ENCODE peak calls at places on chromosome 16, in five cellular contexts. S is heart right ventricle; D is pancreas; J is neural crest cell; L is CD8-positive, alpha-beta T cell. F is an unnamed sample.

GRCh38 chr16:2702871-2703745 is 16.9 kb downstream of the PRSS27 start:
- DNase-seq in S (peak; percentile 62), D (no peak), J (no peak), L (no peak), F (no peak)

GRCh38 chr16:86103320-86103719 is 204.4 kb downstream of the IRF8 start:
- DNase-seq in S (no peak), D (no peak), J (no peak), L (no peak), F (no peak)

GRCh38 chr16:4601317-4602186 is 13.1 kb downstream of the UBALD1 start:
- DNase-seq in S (no peak), D (no peak), J (no peak), L (no peak), F (peak; percentile 64)

GRCh38 chr16:17544304-17544703 is 73.5 kb upstream of the XYLT1 start:
- DNase-seq in S (no peak), D (no peak), J (no peak), L (no peak), F (no peak)

GRCh38 chr16:66695935-66696668 is 441 bp downstream of the CMTM4 start:
- DNase-seq in S (peak; percentile 13), D (peak; percentile 73), J (peak; percentile 18), L (peak; percentile 13), F (no peak)

GRCh38 chr16:3266873-3267537 is 10.6 kb upstream of the MEFV start:
- DNase-seq in S (no peak), D (no peak), J (no peak), L (no peak), F (peak; percentile 18)

GRCh38 chr16:75566889-75567255 is 693 bp downstream of the GABARAPL2 start:
- DNase-seq in S (no peak), D (peak; percentile 24), J (no peak), L (peak; percentile 11), F (no peak)

GRCh38 chr16:50478773-50479149 is 69.4 kb upstream of the NKD1 start:
- DNase-seq in S (no peak), D (no peak), J (no peak), L (no peak), F (no peak)

GRCh38 chr16:85661131-85662035 is 27.4 kb downstream of the GINS2 start:
- DNase-seq in S (no peak), D (no peak), J (no peak), L (no peak), F (no peak)

GRCh38 chr16:70746040-70746707 is 54.8 kb downstream of the VAC14 start:
- DNase-seq in S (peak; percentile 50), D (peak; percentile 77), J (no peak), L (no peak), F (peak; percentile 74)

GRCh38 chr16:67968440-67969285 is at the start of gene SLC12A4:
- DNase-seq in S (peak; percentile 91), D (peak; percentile 77), J (peak; percentile 62), L (peak; percentile 81), F (peak; percentile 59)

GRCh38 chr16:85539084-85539483 is 74.0 kb upstream of the GSE1 start:
- DNase-seq in S (no peak), D (no peak), J (no peak), L (no peak), F (no peak)

GRCh38 chr16:12544477-12545291 is 259.0 kb downstream of the CPPED1 start:
- DNase-seq in S (no peak), D (no peak), J (no peak), L (no peak), F (no peak)

GRCh38 chr16:48540222-48540900 is 69.6 kb downstream of the N4BP1 start:
- DNase-seq in S (no peak), D (no peak), J (no peak), L (no peak), F (no peak)

GRCh38 chr16:56481468-56482112 is 30.2 kb downstream of the OGFOD1 start:
- DNase-seq in S (no peak), D (no peak), J (no peak), L (no peak), F (no peak)

GRCh38 chr16:67530013-67530939 is 1.6 kb downstream of the RIPOR1 start:
- DNase-seq in S (peak; percentile 86), D (peak; percentile 71), J (no peak), L (no peak), F (no peak)

GRCh38 chr16:85462405-85463227 is 150.5 kb upstream of the GSE1 start:
- DNase-seq in S (peak; percentile 55), D (peak; percentile 33), J (no peak), L (peak; percentile 21), F (no peak)

GRCh38 chr16:7392206-7392605 is 59.6 kb downstream of the RBFOX1 start:
- DNase-seq in S (no peak), D (no peak), J (no peak), L (no peak), F (no peak)

GRCh38 chr16:59042296-59042695 is 308.2 kb upstream of the GOT2 start:
- DNase-seq in S (no peak), D (no peak), J (no peak), L (no peak), F (no peak)

GRCh38 chr16:17173134-17173729 is 297.5 kb downstream of the XYLT1 start:
- DNase-seq in S (peak; percentile 32), D (no peak), J (no peak), L (no peak), F (peak; percentile 97)

GRCh38 chr16:51465026-51465425 is 314.0 kb upstream of the SALL1 start:
- DNase-seq in S (no peak), D (no peak), J (no peak), L (no peak), F (no peak)

GRCh38 chr16:47574091-47575054 is 113.2 kb downstream of the PHKB start:
- DNase-seq in S (no peak), D (no peak), J (no peak), L (no peak), F (no peak)

GRCh38 chr16:5509336-5509735 is 411.7 kb upstream of the EEF2KMT start:
- DNase-seq in S (no peak), D (no peak), J (no peak), L (no peak), F (no peak)

GRCh38 chr16:86593913-86594312 is 15.6 kb downstream of the FOXL1 start:
- DNase-seq in S (no peak), D (no peak), J (no peak), L (no peak), F (no peak)

GRCh38 chr16:38941-39892 is 14.2 kb downstream of the POLR3K start:
- DNase-seq in S (no peak), D (no peak), J (no peak), L (peak; percentile 59), F (peak; percentile 92)

GRCh38 chr16:69031877-69032301 is 73.6 kb upstream of the HAS3 start:
- DNase-seq in S (no peak), D (peak; percentile 86), J (no peak), L (no peak), F (no peak)

DNA sequence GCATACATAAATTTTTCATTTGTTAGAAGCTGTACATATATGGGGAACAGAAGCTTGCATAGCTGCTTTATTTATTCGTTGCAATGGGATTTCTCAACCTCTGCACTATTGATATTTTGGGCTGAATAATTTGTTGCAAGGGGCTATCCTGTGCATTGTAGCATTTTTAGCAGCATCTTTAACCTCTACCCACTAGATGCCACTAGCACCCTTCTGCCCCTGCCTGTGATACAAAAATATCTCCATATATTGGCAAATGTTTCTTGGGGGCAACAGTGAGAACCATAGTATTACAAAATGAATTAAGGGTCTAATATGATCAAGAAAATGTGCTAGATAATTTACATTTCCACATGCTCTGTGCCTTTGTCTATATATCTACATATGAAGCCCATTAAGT is 1401.0 kb downstream of the CDH11 start:
- DNase-seq in S (no peak), D (no peak), J (no peak), L (no peak), F (no peak)
- TF ChIP-seq CTCF in S (peak; percentile 25), D (no peak), J (no peak), L (no peak), F (no peak)

DNA sequence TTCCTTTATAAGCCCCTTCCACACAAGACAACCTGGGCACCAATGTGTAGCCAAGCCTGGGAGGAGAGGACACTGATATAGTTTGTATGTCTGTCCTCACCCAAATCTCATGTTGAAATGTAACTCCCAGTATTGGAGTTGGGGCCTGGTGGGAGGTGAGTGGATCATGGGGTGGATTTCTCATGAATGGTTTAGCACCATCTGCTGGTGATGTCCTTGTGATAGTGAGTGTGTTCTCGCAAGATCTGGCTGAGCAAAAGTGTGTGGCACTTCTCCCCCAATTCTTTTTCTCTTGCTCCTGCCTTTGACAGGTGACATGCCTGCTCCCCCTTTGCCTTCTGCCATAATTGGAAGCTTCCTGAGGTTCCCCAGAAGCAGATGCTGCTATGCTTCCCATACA is 135.8 kb downstream of the USP31 start:
- DNase-seq in S (no peak), D (no peak), J (no peak), L (no peak), F (no peak)
- TF ChIP-seq CTCF in S (no peak), D (no peak), J (peak; percentile 32), L (no peak), F (no peak)

GRCh38 chr16:23952128-23953041 is 116.6 kb downstream of the PRKCB start:
- DNase-seq in S (no peak), D (no peak), J (no peak), L (peak; percentile 56), F (peak; percentile 87)

GRCh38 chr16:23949630-23950290 is 114.0 kb downstream of the PRKCB start:
- DNase-seq in S (no peak), D (no peak), J (no peak), L (peak; percentile 81), F (peak; percentile 55)

GRCh38 chr16:23948949-23949392 is 113.2 kb downstream of the PRKCB start:
- DNase-seq in S (no peak), D (no peak), J (no peak), L (peak; percentile 77), F (no peak)

GRCh38 chr16:23950898-23951297 is 115.1 kb downstream of the PRKCB start:
- DNase-seq in S (no peak), D (no peak), J (no peak), L (no peak), F (no peak)

GRCh38 chr16:23950291-23950894 is 114.6 kb downstream of the PRKCB start:
- DNase-seq in S (no peak), D (no peak), J (no peak), L (no peak), F (no peak)
- TF ChIP-seq CTCF in S (no peak), D (no peak), J (no peak), L (no peak), F (no peak)

GRCh38 chr16:55478827-55479559 is at the start of gene MMP2:
- DNase-seq in S (peak; percentile 81), D (no peak), J (peak; percentile 62), L (no peak), F (no peak)
- TF ChIP-seq CTCF in S (no peak), D (no peak), J (no peak), L (no peak), F (no peak)

GRCh38 chr16:72805486-72805885 is 242.4 kb downstream of the ZFHX3 start:
- DNase-seq in S (no peak), D (no peak), J (no peak), L (no peak), F (no peak)
- TF ChIP-seq CTCF in S (no peak), D (no peak), J (no peak), L (no peak), F (no peak)

F was measured in HL-60.